ENCODE peak calls at places on chromosomes 3 and 15, in eight cellular contexts. A is activated CD8-positive, alpha-beta memory T cell treated with anti-CD3 and anti-CD28 coated beads for 48 hours; R is psoas muscle; W is T-helper 9 cell; B is T-helper 2 cell; D is activated CD4-positive, alpha-beta T cell treated with anti-CD3 and anti-CD28 coated beads for 48 hours; M is AG04450; L is mesendoderm. U is an unnamed sample.
A peak's percentile ranks its signal among the peaks of the same experiment; 100 is the strongest.

GRCh38 chr15:67080900-67081431 is 15.6 kb downstream of the SMAD3 start:
- DNase-seq in D (peak; percentile 82), A (no peak), R (peak; percentile 83), W (no peak), B (peak; percentile 63), M (no peak), L (no peak), U (peak; percentile 96)

GRCh38 chr3:87370007-87370406 is 93.6 kb upstream of the POU1F1 start:
- DNase-seq in D (no peak), M (no peak), W (no peak), R (no peak), L (no peak), A (no peak), B (no peak), U (no peak)

GRCh38 chr3:86895202-86895601 is 95.7 kb downstream of the VGLL3 start:
- DNase-seq in R (no peak), A (no peak), B (no peak), D (no peak), L (no peak), W (no peak), M (no peak), U (no peak)

GRCh38 chr3:140341817-140342403 is 336.0 kb upstream of the TRIM42 start:
- DNase-seq in R (no peak), L (no peak), M (no peak), B (no peak), W (no peak), D (no peak), A (no peak), U (no peak)

GRCh38 chr15:99057020-99057419 is 47.9 kb upstream of the SYNM start:
- DNase-seq in M (no peak), B (no peak), D (no peak), W (no peak), L (peak; percentile 70), A (no peak), R (peak; percentile 39), U (no peak)

GRCh38 chr15:38069506-38069905 is 135.1 kb downstream of the TMCO5A start:
- DNase-seq in M (no peak), D (peak; percentile 13), W (no peak), B (no peak), R (peak; percentile 46), L (no peak), A (no peak), U (peak; percentile 86)

GRCh38 chr15:54640874-54641273 is 555.9 kb downstream of the RSL24D1 start:
- DNase-seq in L (peak; percentile 19), D (no peak), R (no peak), W (no peak), M (no peak), A (no peak), B (no peak), U (no peak)

GRCh38 chr3:147412917-147413711 is 3.9 kb downstream of the ZIC1 start:
- DNase-seq in B (no peak), M (no peak), L (peak; percentile 74), W (no peak), D (no peak), A (no peak), R (no peak), U (no peak)

GRCh38 chr3:166444336-166444735 is 607.1 kb upstream of the BCHE start:
- DNase-seq in R (no peak), D (no peak), M (no peak), L (no peak), W (no peak), A (no peak), B (no peak), U (no peak)

GRCh38 chr3:127888564-127889107 is 26.4 kb upstream of the KBTBD12 start:
- DNase-seq in M (no peak), R (peak; percentile 69), B (no peak), W (no peak), A (no peak), L (no peak), D (no peak), U (no peak)

GRCh38 chr3:23590874-23591273 is 214.9 kb upstream of the UBE2E1 start:
- DNase-seq in D (no peak), B (no peak), M (no peak), W (no peak), L (no peak), A (no peak), R (no peak), U (no peak)

GRCh38 chr15:98519767-98520166 is 128.6 kb upstream of the IGF1R start:
- DNase-seq in W (no peak), M (no peak), D (no peak), R (no peak), A (no peak), B (no peak), L (no peak), U (no peak)

GRCh38 chr15:83446904-83447708 is at the start of gene SH3GL3:
- DNase-seq in L (peak; percentile 96), A (no peak), D (peak; percentile 80), B (peak; percentile 22), W (no peak), M (no peak), R (peak; percentile 84), U (peak; percentile 76)

GRCh38 chr3:108085821-108086350 is 4.9 kb downstream of the CD47 start:
- DNase-seq in L (no peak), W (no peak), M (no peak), B (no peak), A (no peak), R (no peak), D (no peak), U (peak; percentile 53)

GRCh38 chr15:101049856-101050646 is 130.9 kb downstream of the LRRK1 start:
- DNase-seq in L (no peak), A (no peak), W (no peak), M (no peak), D (no peak), R (no peak), B (no peak), U (no peak)

GRCh38 chr3:45084820-45085816 is 59.0 kb downstream of the CLEC3B start:
- DNase-seq in A (no peak), D (no peak), B (no peak), M (peak; percentile 85), R (no peak), L (no peak), W (no peak), U (peak; percentile 96)

GRCh38 chr3:160756907-160757623 is 1.0 kb downstream of the PPM1L start:
- DNase-seq in L (peak; percentile 54), D (peak; percentile 2), B (no peak), A (no peak), W (no peak), M (no peak), R (peak; percentile 74), U (no peak)

GRCh38 chr15:70466305-70466704 is 297.1 kb downstream of the UACA start:
- DNase-seq in A (no peak), R (no peak), L (no peak), W (no peak), B (no peak), M (no peak), D (no peak), U (no peak)

GRCh38 chr15:30926161-30926560 is 22.4 kb downstream of the FAN1 start:
- DNase-seq in L (no peak), D (no peak), W (no peak), R (no peak), B (no peak), M (no peak), A (no peak), U (no peak)

GRCh38 chr3:124920718-124921117 is 13.8 kb downstream of the MUC13 start:
- DNase-seq in B (no peak), W (no peak), R (peak; percentile 73), L (no peak), M (no peak), D (no peak), A (no peak), U (no peak)

GRCh38 chr3:134651347-134652041 is 672 bp upstream of the KY start:
- DNase-seq in L (no peak), M (no peak), R (peak; percentile 83), W (no peak), A (no peak), D (no peak), B (no peak), U (peak; percentile 57)

GRCh38 chr15:91548588-91548987 is 304.9 kb upstream of the SLCO3A1 start:
- DNase-seq in A (no peak), D (no peak), B (no peak), M (no peak), L (no peak), W (no peak), R (no peak), U (peak; percentile 9)

GRCh38 chr3:150252462-150252861 is 155.6 kb upstream of the TSC22D2 start:
- DNase-seq in M (no peak), B (no peak), D (no peak), A (no peak), R (no peak), W (no peak), L (no peak), U (peak; percentile 53)

GRCh38 chr3:183317886-183318845 is 65.1 kb downstream of the B3GNT5 start:
- DNase-seq in A (no peak), M (no peak), L (no peak), B (no peak), R (no peak), D (no peak), W (no peak), U (peak; percentile 36)

GRCh38 chr3:108589081-108589997 is at the start of the genes CIP2A and DZIP3:
- DNase-seq in D (peak; percentile 91), L (peak; percentile 99), M (peak; percentile 87), A (peak; percentile 83), B (peak; percentile 66), W (peak; percentile 71), R (peak; percentile 94), U (peak; percentile 94)

GRCh38 chr15:100684591-100684990 is 82.2 kb downstream of the ASB7 start:
- DNase-seq in L (no peak), R (no peak), B (no peak), W (no peak), D (no peak), M (no peak), A (no peak), U (no peak)

GRCh38 chr3:19931767-19932188 is 2.2 kb downstream of the EFHB start:
- DNase-seq in B (no peak), D (no peak), M (no peak), W (no peak), A (no peak), L (no peak), R (no peak), U (peak; percentile 30)

GRCh38 chr3:126959921-126960603 is 22.9 kb upstream of the PLXNA1 start:
- DNase-seq in W (no peak), A (no peak), M (no peak), R (peak; percentile 46), D (no peak), L (peak; percentile 68), B (no peak), U (peak; percentile 78)

GRCh38 chr3:74624301-74624700 is 9.8 kb upstream of the CNTN3 start:
- DNase-seq in A (no peak), D (no peak), R (no peak), B (no peak), L (no peak), M (peak; percentile 16), W (no peak), U (peak; percentile 77)

GRCh38 chr3:195198424-195199346 is 72.3 kb downstream of the XXYLT1 start:
- DNase-seq in D (no peak), B (no peak), R (no peak), M (no peak), W (no peak), A (no peak), L (no peak), U (no peak)

GRCh38 chr15:69141286-69141701 is 19.1 kb upstream of the GLCE start:
- DNase-seq in D (no peak), M (no peak), B (no peak), L (no peak), R (no peak), W (no peak), A (no peak), U (peak; percentile 37)

GRCh38 chr3:26997226-26997625 is 372.0 kb downstream of the NEK10 start:
- DNase-seq in M (no peak), B (no peak), W (no peak), D (no peak), L (no peak), R (no peak), A (no peak), U (no peak)

GRCh38 chr3:75260-75659 is 121.3 kb upstream of the CHL1 start:
- DNase-seq in B (no peak), L (no peak), M (no peak), A (no peak), W (no peak), D (no peak), R (no peak), U (no peak)

GRCh38 chr15:61081028-61081322 is 148.1 kb downstream of the RORA start:
- DNase-seq in B (no peak), L (no peak), R (no peak), D (no peak), W (no peak), A (no peak), M (no peak), U (no peak)

U was measured in EH.